ENCODE peak calls at places on chromosomes 16 and 17, in five cellular contexts. D is HepG2, X is A549, Y is endothelial cell of umbilical vein, W is K562. A is an unnamed sample.

GRCh38 chr16:2025878-2026460 is 733 bp upstream of the NHERF2 start:
- DNase-seq in D (no peak), X (no peak), Y (no peak), W (no peak), A (no peak)

GRCh38 chr16:15435216-15435864 is 952 bp downstream of the BMERB1 start:
- DNase-seq in D (no peak), X (no peak), Y (peak), W (no peak), A (peak)

GRCh38 chr17:79874329-79874981 is 35.2 kb upstream of the CBX4 start:
- DNase-seq in D (peak), X (peak), Y (peak), W (peak), A (peak)

GRCh38 chr17:39156491-39156890 is 5.1 kb upstream of the PLXDC1 start:
- DNase-seq in D (no peak), X (no peak), Y (no peak), W (no peak), A (no peak)

GRCh38 chr17:45783593-45784292 is 377 bp upstream of the CRHR1 start:
- DNase-seq in D (no peak), X (no peak), Y (no peak), W (no peak), A (peak)

GRCh38 chr16:58031016-58031800 is 5.7 kb downstream of the MMP15 start:
- DNase-seq in D (no peak), X (no peak), Y (no peak), W (no peak), A (no peak)

GRCh38 chr17:38464723-38465419 is 36.6 kb downstream of the ARHGAP23 start:
- DNase-seq in D (no peak), X (peak), Y (peak), W (peak), A (no peak)

GRCh38 chr17:48052956-48053757 is 5.0 kb downstream of the NFE2L1 start:
- DNase-seq in D (peak), X (no peak), Y (peak), W (peak), A (no peak)

GRCh38 chr16:15765880-15766279 is 90.9 kb downstream of the MYH11 start:
- DNase-seq in D (peak), X (peak), Y (peak), W (peak), A (peak)

GRCh38 chr17:27497696-27498095 is 41.4 kb downstream of the KSR1 start:
- DNase-seq in D (no peak), X (no peak), Y (no peak), W (no peak), A (no peak)

GRCh38 chr17:27810211-27810901 is 10.0 kb upstream of the NOS2 start:
- DNase-seq in D (no peak), X (no peak), Y (no peak), W (no peak), A (no peak)

GRCh38 chr17:3950584-3950983 is 13.7 kb downstream of the ATP2A3 start:
- DNase-seq in D (no peak), X (no peak), Y (no peak), W (no peak), A (no peak)

GRCh38 chr17:47946516-47946915 is 5.1 kb downstream of the PNPO start:
- DNase-seq in D (no peak), X (no peak), Y (no peak), W (no peak), A (no peak)

GRCh38 chr16:57725077-57725953 is 10.3 kb upstream of the KATNB1 start:
- DNase-seq in D (no peak), X (no peak), Y (no peak), W (no peak), A (no peak)

GRCh38 chr17:77596491-77597420 is 361.7 kb upstream of the TNRC6C start:
- DNase-seq in D (no peak), X (no peak), Y (no peak), W (no peak), A (no peak)

GRCh38 chr17:77593081-77593480 is 365.4 kb upstream of the TNRC6C start:
- DNase-seq in D (no peak), X (no peak), Y (no peak), W (no peak), A (no peak)

GRCh38 chr17:77591231-77591785 is 367.2 kb upstream of the TNRC6C start:
- DNase-seq in D (no peak), X (no peak), Y (no peak), W (no peak), A (no peak)

GRCh38 chr17:77594416-77595209 is 363.9 kb upstream of the TNRC6C start:
- DNase-seq in D (no peak), X (no peak), Y (no peak), W (no peak), A (no peak)

DNA sequence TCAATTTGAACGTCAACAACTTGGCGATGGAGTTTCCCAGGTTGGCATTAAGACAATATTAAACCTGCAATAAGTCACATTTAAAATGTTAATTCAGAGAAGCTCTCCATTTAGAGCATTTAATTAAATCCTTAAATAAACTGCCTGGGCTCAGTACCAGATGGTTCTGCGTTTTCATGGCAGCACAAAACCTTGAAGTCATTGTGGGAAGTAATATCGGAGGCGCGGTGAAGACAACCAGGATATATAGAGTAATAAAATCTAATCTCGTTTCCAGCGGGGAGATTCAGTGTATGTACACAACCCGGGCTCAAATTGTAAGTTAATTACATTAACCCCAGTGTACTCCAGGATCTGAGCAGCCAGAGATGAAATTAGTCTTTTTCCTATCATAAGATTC is 366.0 kb upstream of the TNRC6C start:
- DNase-seq in D (no peak), X (no peak), Y (no peak), W (no peak), A (no peak)
- TF ChIP-seq MAX in D (no peak), X (no peak), Y (no peak), W (no peak), A (no peak)

GRCh38 chr16:83799336-83799735 is 8.4 kb upstream of the HSBP1 start:
- DNase-seq in D (no peak), X (no peak), Y (no peak), W (no peak), A (no peak)

GRCh38 chr16:83804366-83804765 is 3.4 kb upstream of the HSBP1 start:
- DNase-seq in D (no peak), X (no peak), Y (no peak), W (no peak), A (no peak)

GRCh38 chr16:83802559-83802958 is 5.2 kb upstream of the HSBP1 start:
- DNase-seq in D (no peak), X (no peak), Y (no peak), W (no peak), A (no peak)

GRCh38 chr16:83803811-83804210 is 4.0 kb upstream of the HSBP1 start:
- DNase-seq in D (no peak), X (no peak), Y (peak), W (no peak), A (no peak)

GRCh38 chr16:83802135-83802534 is 5.6 kb upstream of the HSBP1 start:
- DNase-seq in D (no peak), X (peak), Y (peak), W (no peak), A (no peak)
- H3K4me3 ChIP-seq in D (no peak), X (peak), Y (no peak), W (no peak), A (no peak)

DNA sequence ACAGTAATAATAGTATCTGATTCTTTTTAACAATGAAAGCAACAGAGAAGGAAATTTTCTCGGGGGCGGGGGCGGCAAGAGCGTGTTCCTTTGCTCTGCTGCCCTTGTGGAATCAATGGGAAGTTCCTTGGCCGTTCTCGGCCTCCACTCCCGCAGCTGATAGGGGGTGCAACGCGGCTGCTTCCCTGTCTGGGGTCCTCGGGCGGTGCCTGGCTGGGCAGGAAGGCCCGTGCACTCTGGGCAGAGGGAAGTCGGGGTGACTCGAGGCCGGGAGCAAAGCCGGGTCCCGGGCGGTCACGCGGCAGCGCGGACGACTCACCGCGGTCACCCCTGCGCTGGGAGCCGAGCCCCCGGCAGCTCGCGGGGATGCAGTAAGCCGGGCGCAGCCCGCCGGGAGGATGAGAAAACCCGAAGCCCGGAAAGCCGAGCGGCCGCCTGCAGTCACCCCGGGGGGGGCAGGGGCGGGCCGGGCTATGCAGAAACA is 2.5 kb downstream of the TUBB3 start:
- DNase-seq in D (no peak), X (no peak), Y (no peak), W (no peak), A (peak)
- TF ChIP-seq MYC in D (no peak), X (no peak), Y (no peak), W (no peak), A (no peak)

GRCh38 chr17:17770371-17771059 is 66.3 kb downstream of the SREBF1 start:
- DNase-seq in D (no peak), X (no peak), Y (no peak), W (no peak), A (no peak)

GRCh38 chr17:17767096-17767470 is 69.7 kb downstream of the SREBF1 start:
- DNase-seq in D (no peak), X (no peak), Y (no peak), W (no peak), A (no peak)

GRCh38 chr17:17769869-17770361 is 66.9 kb downstream of the SREBF1 start:
- DNase-seq in D (no peak), X (no peak), Y (no peak), W (no peak), A (no peak)

GRCh38 chr17:17767497-17768286 is 69.1 kb downstream of the SREBF1 start:
- DNase-seq in D (no peak), X (no peak), Y (no peak), W (no peak), A (no peak)

GRCh38 chr17:17768415-17769088 is 68.2 kb downstream of the SREBF1 start:
- DNase-seq in D (no peak), X (no peak), Y (no peak), W (no peak), A (no peak)
- TF ChIP-seq MAX in D (no peak), X (no peak), Y (no peak), W (no peak), A (no peak)

A was measured in NB4.